ENCODE peak calls at places on chromosomes 6 and 20, in five cellular contexts. H, K, M, O and D are unnamed samples.

GRCh38 chr6:57035549-57035948 is 10.9 kb upstream of the KIAA1586 start:
- DNase-seq in H (no peak), K (no peak), M (no peak), O (no peak), D (no peak)

GRCh38 chr20:25320035-25320800 is 70.4 kb downstream of the ABHD12 start:
- DNase-seq in H (no peak), K (no peak), M (no peak), O (no peak), D (no peak)

GRCh38 chr6:140537834-140538680 is 1163.6 kb upstream of the CITED2 start:
- DNase-seq in H (peak), K (peak), M (peak), O (no peak), D (peak)

GRCh38 chr20:57526067-57526884 is 1.3 kb upstream of the CTCFL start:
- DNase-seq in H (no peak), K (peak), M (no peak), O (no peak), D (no peak)

GRCh38 chr6:31525553-31525931 is 3.2 kb upstream of the MCCD1 start:
- DNase-seq in H (no peak), K (no peak), M (no peak), O (no peak), D (no peak)

GRCh38 chr6:44411141-44411540 is 23.6 kb downstream of the CDC5L start:
- DNase-seq in H (peak), K (no peak), M (no peak), O (no peak), D (no peak)

GRCh38 chr20:10551732-10552724 is 116.9 kb downstream of the SLX4IP start:
- DNase-seq in H (no peak), K (peak), M (no peak), O (no peak), D (peak)

GRCh38 chr20:4835244-4836177 is 113.8 kb downstream of the PRND start:
- DNase-seq in H (peak), K (no peak), M (no peak), O (no peak), D (peak)

GRCh38 chr6:158232445-158233213 is 64.5 kb downstream of the GTF2H5 start:
- DNase-seq in H (peak), K (peak), M (peak), O (peak), D (peak)

GRCh38 chr6:89952696-89953095 is 58.4 kb downstream of the GJA10 start:
- DNase-seq in H (no peak), K (no peak), M (no peak), O (no peak), D (peak)

GRCh38 chr6:33118525-33119123 is 42.8 kb downstream of the HLA-DPB1 start:
- DNase-seq in H (peak), K (peak), M (no peak), O (no peak), D (peak)

GRCh38 chr6:90472716-90473115 is 114.2 kb downstream of the MAP3K7 start:
- DNase-seq in H (no peak), K (no peak), M (no peak), O (no peak), D (no peak)

GRCh38 chr6:1608976-1609661 is 596 bp upstream of the FOXC1 start:
- DNase-seq in H (peak), K (peak), M (peak), O (peak), D (no peak)
- H3K4me3 ChIP-seq in H (peak), K (peak), M (peak), O (no peak), D (peak)

DNA sequence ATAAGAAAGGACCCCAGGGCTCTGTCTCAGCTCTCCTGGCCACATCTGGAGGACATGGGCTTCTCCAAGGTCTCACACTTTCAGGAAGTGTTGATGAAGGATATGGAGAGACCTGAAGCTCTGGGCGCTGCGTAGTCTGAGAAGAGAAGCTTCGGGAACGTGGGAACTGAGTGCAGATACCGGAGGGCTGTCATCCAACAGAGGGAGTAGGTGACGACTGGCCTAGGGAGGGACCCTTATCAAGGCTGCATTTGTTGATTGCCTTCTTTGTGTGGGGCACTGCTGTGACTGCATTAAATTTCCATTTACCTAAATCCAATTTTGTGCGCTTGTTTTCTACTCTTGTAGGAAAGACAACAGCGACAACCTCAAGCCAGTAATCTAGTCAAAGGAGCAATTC is 63.4 kb downstream of the PLG start:
- DNase-seq in H (no peak), K (no peak), M (no peak), O (no peak), D (no peak)
- TF ChIP-seq CTCF in H (no peak), K (peak), M (no peak), O (no peak), D (no peak)

GRCh38 chr6:123804771-123805540 is 1.3 kb downstream of the NKAIN2 start:
- DNase-seq in H (no peak), K (no peak), M (no peak), O (no peak), D (no peak)

GRCh38 chr6:123802351-123802696 is 1.3 kb upstream of the NKAIN2 start:
- DNase-seq in H (no peak), K (no peak), M (no peak), O (no peak), D (no peak)

GRCh38 chr6:123802697-123803455 is 789 bp upstream of the NKAIN2 start:
- DNase-seq in H (peak), K (peak), M (peak), O (peak), D (peak)

GRCh38 chr6:123803456-123803861 is 206 bp upstream of the NKAIN2 start:
- DNase-seq in H (no peak), K (peak), M (no peak), O (no peak), D (no peak)

GRCh38 chr6:123803862-123804681 is at the start of gene NKAIN2:
- DNase-seq in H (no peak), K (peak), M (peak), O (no peak), D (no peak)
- H3K4me3 ChIP-seq in H (peak), K (peak), M (peak), O (peak), D (peak)

DNA sequence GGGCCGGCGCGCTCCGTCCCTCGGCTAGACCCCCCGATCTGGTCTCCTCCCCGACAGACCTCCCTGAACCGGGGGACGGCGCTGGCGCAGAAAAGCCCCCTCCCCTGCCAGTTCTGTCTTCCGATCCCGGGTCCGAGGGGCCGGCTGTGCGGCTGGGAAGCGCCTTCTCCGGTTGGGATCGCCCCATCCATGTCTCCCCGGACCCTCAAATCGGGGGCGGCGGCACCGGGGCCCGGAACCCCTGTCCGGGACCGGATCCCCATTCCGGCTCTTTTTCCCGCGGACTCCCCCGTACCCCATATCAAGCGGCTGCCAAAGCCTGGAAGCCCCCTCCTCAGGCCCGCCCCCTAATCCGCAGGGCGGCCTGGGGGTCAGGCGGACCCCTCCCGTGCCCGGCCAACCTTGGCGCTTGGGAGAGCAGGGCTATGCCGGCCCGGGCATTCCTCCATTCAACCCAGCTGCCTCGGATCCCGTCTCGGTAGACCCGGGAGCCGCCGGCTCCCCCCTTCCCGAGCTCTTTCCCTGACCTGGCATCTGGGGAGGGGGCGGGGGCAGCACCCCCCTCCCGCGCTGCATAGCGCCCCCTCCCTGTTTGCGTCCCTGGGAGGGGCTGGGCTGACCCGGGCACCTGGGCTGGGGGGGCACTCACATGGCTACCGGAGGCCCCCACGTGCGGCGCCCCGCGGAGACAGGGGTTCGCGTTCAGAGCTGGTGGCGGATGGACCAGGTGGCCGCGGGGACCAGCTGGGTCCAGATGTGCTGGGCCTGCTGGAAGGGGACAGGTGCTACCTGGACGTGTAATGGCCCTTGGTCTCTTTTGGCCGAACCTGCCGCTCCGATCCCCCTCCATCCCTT is 645 bp downstream of the DLGAP4 start:
- DNase-seq in H (no peak), K (peak), M (no peak), O (no peak), D (no peak)
- TF ChIP-seq CTCF in H (no peak), K (no peak), M (no peak), O (no peak), D (no peak)